ENCODE peak calls at places on chromosome 10, in nine cellular contexts. N, B, M, Z, W, X, P, J and H are unnamed samples. For H3K27me3, the result is how much of the 10 kb centered on the place peaks cover.

GRCh38 chr10:76885815-76886214 is 751.8 kb downstream of the KCNMA1 start:
- DNase-seq in N (no peak), B (no peak), M (no peak), Z (no peak), W (no peak), X (no peak), P (no peak), J (no peak), H (no peak)

GRCh38 chr10:133523631-133524203 is 3.4 kb upstream of the CYP2E1 start:
- DNase-seq in N (no peak), B (no peak), M (peak), Z (no peak), W (no peak), X (no peak), P (no peak), J (no peak), H (no peak)

GRCh38 chr10:24463683-24464426 is 254.9 kb downstream of the KIAA1217 start:
- DNase-seq in N (no peak), B (peak), M (peak), Z (no peak), W (no peak), X (no peak), P (no peak), J (peak), H (no peak)

GRCh38 chr10:88409824-88410223 is 173.3 kb downstream of the RNLS start:
- DNase-seq in N (no peak), B (no peak), M (no peak), Z (no peak), W (no peak), X (no peak), P (no peak), J (no peak), H (no peak)

GRCh38 chr10:121594623-121595320 is 3.5 kb downstream of the FGFR2 start:
- DNase-seq in N (no peak), B (no peak), M (no peak), Z (no peak), W (no peak), X (no peak), P (no peak), J (no peak), H (no peak)

GRCh38 chr10:120041807-120042545 is 149.4 kb downstream of the SEC23IP start:
- DNase-seq in N (peak), B (no peak), M (no peak), Z (no peak), W (no peak), X (no peak), P (no peak), J (no peak), H (no peak)

GRCh38 chr10:124621637-124622036 is 122.5 kb downstream of the FAM53B start:
- DNase-seq in N (no peak), B (no peak), M (no peak), Z (no peak), W (no peak), X (no peak), P (no peak), J (no peak), H (peak)

GRCh38 chr10:81018898-81019890 is 481.5 kb downstream of the SH2D4B start:
- DNase-seq in N (no peak), B (no peak), M (no peak), Z (no peak), W (no peak), X (no peak), P (peak), J (no peak), H (no peak)

GRCh38 chr10:34236927-34237326 is 578.2 kb downstream of the PARD3 start:
- DNase-seq in N (no peak), B (peak), M (no peak), Z (no peak), W (no peak), X (no peak), P (no peak), J (no peak), H (no peak)

GRCh38 chr10:77637474-77637985 is at the start of gene KCNMA1:
- DNase-seq in N (peak), B (no peak), M (no peak), Z (no peak), W (no peak), X (no peak), P (peak), J (peak), H (no peak)

GRCh38 chr10:4532467-4532866 is 293.5 kb upstream of the AKR1E2 start:
- DNase-seq in N (no peak), B (no peak), M (no peak), Z (no peak), W (no peak), X (no peak), P (no peak), J (no peak), H (no peak)

GRCh38 chr10:125828311-125828710 is 5.0 kb downstream of the BCCIP start:
- DNase-seq in N (no peak), B (no peak), M (no peak), Z (no peak), W (no peak), X (no peak), P (no peak), J (no peak), H (no peak)

GRCh38 chr10:26430641-26431163 is 7.4 kb upstream of the APBB1IP start:
- DNase-seq in N (no peak), B (no peak), M (no peak), Z (no peak), W (no peak), X (no peak), P (no peak), J (no peak), H (no peak)

GRCh38 chr10:124313374-124313773 is 105.3 kb downstream of the OAT start:
- DNase-seq in N (no peak), B (no peak), M (no peak), Z (no peak), W (peak), X (no peak), P (no peak), J (no peak), H (no peak)

GRCh38 chr10:82814635-82815034 is 939.6 kb downstream of the NRG3 start:
- DNase-seq in N (no peak), B (no peak), M (no peak), Z (no peak), W (no peak), X (no peak), P (no peak), J (no peak), H (no peak)

GRCh38 chr10:97701438-97702064 is 12.0 kb upstream of the MARVELD1 start:
- DNase-seq in N (no peak), B (peak), M (no peak), Z (no peak), W (no peak), X (no peak), P (peak), J (no peak), H (no peak)

GRCh38 chr10:80170641-80171040 is 34.7 kb downstream of the ANXA11 start:
- DNase-seq in N (no peak), B (no peak), M (no peak), Z (no peak), W (no peak), X (no peak), P (no peak), J (no peak), H (no peak)

GRCh38 chr10:132310701-132311337 is 3.1 kb upstream of the STK32C start:
- DNase-seq in N (no peak), B (no peak), M (no peak), Z (no peak), W (no peak), X (no peak), P (no peak), J (no peak), H (no peak)

GRCh38 chr10:92222603-92223275 is 68.1 kb downstream of the CPEB3 start:
- DNase-seq in N (no peak), B (no peak), M (peak), Z (no peak), W (no peak), X (no peak), P (no peak), J (no peak), H (no peak)

GRCh38 chr10:33365871-33366411 is 31.5 kb upstream of the NRP1 start:
- DNase-seq in N (no peak), B (peak), M (peak), Z (no peak), W (no peak), X (no peak), P (no peak), J (no peak), H (no peak)

GRCh38 chr10:54550016-54550415 is 251.0 kb downstream of the PCDH15 start:
- DNase-seq in N (no peak), B (no peak), M (no peak), Z (no peak), W (no peak), X (no peak), P (no peak), J (no peak), H (no peak)

GRCh38 chr10:1243486-1244182 is 187.4 kb downstream of the WDR37 start:
- DNase-seq in N (peak), B (no peak), M (no peak), Z (no peak), W (no peak), X (no peak), P (peak), J (no peak), H (no peak)

GRCh38 chr10:124341768-124342135 is 77.0 kb downstream of the OAT start:
- DNase-seq in N (no peak), B (no peak), M (no peak), Z (no peak), W (no peak), X (no peak), P (no peak), J (no peak), H (no peak)

GRCh38 chr10:49242604-49243003 is 54.4 kb upstream of the TMEM273 start:
- DNase-seq in N (no peak), B (no peak), M (no peak), Z (no peak), W (no peak), X (no peak), P (no peak), J (no peak), H (no peak)

DNA sequence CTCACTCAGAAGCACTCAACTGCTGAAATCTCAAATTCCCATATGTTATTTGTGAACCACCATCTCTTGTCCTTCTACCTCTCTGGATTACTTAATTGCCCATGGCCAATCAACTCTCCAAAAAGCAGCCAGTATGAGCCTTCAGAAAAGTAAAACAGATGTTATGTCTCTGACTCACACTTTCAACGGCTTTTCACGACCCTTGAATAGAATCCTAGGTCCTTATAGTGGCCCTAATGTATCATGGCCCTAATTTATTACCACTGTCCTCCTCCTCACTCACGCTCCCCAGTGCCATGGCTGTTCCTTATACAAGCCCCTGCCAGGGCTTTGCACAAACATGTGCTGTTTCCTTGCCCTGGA is 20.0 kb downstream of the ZNF438 start:
- DNase-seq in N (no peak), B (no peak), M (no peak), Z (no peak), W (no peak), X (no peak), P (no peak), J (no peak), H (no peak)
- H3K27me3 ChIP-seq in N (under half), B (under half), M (under half), Z (under half), W (under half), X (under half), P (under half), J (under half), H (under half)

GRCh38 chr10:44378626-44379025 is 6.3 kb downstream of the CXCL12 start:
- DNase-seq in N (no peak), B (no peak), M (no peak), Z (no peak), W (no peak), X (no peak), P (no peak), J (no peak), H (peak)
- H3K27ac ChIP-seq in N (no peak), B (no peak), M (no peak), Z (no peak), W (no peak), X (no peak), P (no peak), J (no peak), H (no peak)

DNA sequence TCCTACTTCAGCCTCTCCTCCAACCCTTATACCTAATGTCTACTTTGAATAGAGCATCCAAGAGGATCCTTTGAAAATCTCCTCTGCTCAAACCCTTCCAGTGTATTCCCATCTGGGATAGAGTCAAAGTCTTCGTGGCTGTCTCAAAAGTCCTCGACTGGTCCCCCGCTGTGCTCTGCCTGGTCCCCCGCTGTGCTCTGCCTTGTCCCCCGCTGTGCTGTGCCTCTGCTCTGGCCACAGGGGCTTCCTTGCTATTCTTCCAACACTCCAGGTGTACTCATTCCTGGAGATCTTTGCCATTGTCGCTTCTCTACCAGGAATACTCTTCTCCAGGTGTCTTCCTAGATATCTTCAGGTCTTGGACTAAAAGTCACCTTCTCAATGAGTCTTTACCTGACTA is 36.1 kb upstream of the COMMD3 start:
- DNase-seq in N (no peak), B (no peak), M (no peak), Z (no peak), W (no peak), X (no peak), P (no peak), J (no peak), H (no peak)
- H3K4me3 ChIP-seq in N (no peak), B (no peak), M (no peak), Z (no peak), W (no peak), X (no peak), P (no peak), J (no peak), H (no peak)

DNA sequence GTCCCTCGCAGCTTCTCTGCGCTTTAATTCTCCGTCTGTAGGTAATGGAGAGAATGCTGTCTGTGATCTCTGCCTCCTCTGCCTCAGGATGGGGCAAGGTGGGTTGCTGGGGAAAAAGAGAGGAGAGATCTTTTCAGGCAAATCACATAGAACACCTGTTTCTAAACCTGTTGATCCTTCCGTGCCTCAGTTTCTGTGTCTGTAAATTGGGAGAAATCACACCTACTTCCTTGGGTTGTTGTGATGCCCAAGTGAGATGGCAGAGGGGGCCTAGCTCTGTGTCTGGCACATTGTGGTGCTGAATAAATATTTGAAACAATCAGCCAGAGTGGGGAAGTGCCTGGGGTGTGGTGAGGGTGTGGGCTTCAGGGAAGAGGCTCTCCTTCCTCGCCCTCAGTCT is 28.8 kb downstream of the KAZALD1 start:
- DNase-seq in N (no peak), B (no peak), M (no peak), Z (no peak), W (no peak), X (no peak), P (no peak), J (no peak), H (no peak)
- H3K27me3 ChIP-seq in N (half or more), B (half or more), M (under half), Z (under half), W (half or more), X (under half), P (under half), J (under half), H (half or more)

GRCh38 chr10:14560274-14560673 is 214.4 kb downstream of the FAM107B start:
- DNase-seq in N (peak), B (no peak), M (peak), Z (no peak), W (no peak), X (no peak), P (no peak), J (no peak), H (no peak)

GRCh38 chr10:14557573-14557972 is 217.1 kb downstream of the FAM107B start:
- DNase-seq in N (no peak), B (no peak), M (no peak), Z (no peak), W (no peak), X (no peak), P (no peak), J (no peak), H (no peak)

GRCh38 chr10:14555806-14556205 is 218.9 kb downstream of the FAM107B start:
- DNase-seq in N (no peak), B (no peak), M (no peak), Z (no peak), W (no peak), X (no peak), P (no peak), J (no peak), H (no peak)

GRCh38 chr10:14556285-14556956 is 218.3 kb downstream of the FAM107B start:
- DNase-seq in N (no peak), B (no peak), M (no peak), Z (no peak), W (no peak), X (no peak), P (no peak), J (no peak), H (no peak)

DNA sequence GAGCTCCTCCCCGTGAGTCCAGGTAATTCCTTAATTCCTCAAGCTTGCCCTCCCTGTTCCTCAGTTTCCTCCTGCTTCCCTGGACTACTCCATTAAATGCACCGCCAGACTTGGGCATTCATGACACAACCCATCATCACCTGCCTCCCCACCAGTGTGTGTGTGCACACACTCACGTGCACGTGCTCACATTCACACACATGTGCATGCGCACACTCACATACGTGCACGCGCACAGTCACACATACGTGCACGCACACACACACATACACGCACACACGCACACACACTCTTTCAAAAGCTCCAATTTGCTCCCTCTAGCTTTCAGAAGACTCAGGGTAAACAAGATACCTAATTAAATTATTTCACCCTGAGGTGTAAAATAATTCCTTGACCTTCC is 216.7 kb downstream of the FAM107B start:
- DNase-seq in N (no peak), B (no peak), M (no peak), Z (no peak), W (no peak), X (no peak), P (no peak), J (no peak), H (no peak)
- H3K27ac ChIP-seq in N (no peak), B (no peak), M (no peak), Z (no peak), W (no peak), X (no peak), P (no peak), J (no peak), H (peak)

DNA sequence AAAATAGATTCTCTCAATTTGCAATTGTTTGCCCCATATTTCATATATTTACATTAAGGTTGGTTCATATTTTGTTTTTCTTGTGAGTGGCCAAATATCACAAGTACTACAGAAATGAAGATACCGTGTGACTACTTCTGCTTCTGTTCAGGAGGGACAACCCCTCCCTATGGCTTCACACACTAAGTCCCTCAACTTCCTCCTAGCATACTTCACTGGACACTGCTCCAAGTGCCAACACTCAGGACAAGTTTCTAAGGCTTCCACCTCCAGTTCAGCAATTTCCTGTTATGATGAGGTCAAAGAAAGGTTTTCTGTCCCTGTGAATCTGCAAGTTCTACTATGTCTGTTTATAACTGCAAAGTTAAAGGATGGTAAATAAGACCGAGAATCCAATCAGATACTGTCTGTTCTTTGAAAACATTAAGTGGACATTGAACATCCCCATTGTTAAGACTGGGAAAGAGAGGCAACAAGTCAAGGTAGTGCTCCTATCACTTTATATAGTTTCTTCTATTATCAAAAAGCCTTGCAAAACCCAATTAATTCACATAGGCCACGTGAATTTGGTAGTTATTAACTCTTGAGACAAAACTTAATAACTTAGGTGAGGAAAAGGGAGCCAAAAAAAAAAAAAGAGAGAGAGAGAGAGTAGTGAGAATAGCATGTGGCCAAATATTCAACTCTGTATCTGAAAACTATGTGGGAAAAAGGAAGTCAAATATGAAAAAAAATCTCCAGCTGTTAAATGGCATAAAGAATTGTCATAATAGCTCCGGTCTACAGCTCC is 81.3 kb upstream of the DKK1 start:
- DNase-seq in N (no peak), B (no peak), M (no peak), Z (no peak), W (no peak), X (no peak), P (peak), J (no peak), H (no peak)
- H3K4me3 ChIP-seq in N (peak), B (peak), M (peak), Z (no peak), W (no peak), X (peak), P (peak), J (peak), H (no peak)

GRCh38 chr10:111338035-111338434 is 261.2 kb downstream of the ADRA2A start:
- DNase-seq in N (no peak), B (no peak), M (no peak), Z (no peak), W (no peak), X (no peak), P (no peak), J (no peak), H (no peak)
- H3K27me3 ChIP-seq in N (under half), B (under half), M (under half), Z (under half), W (under half), X (under half), P (under half), J (under half), H (under half)

DNA sequence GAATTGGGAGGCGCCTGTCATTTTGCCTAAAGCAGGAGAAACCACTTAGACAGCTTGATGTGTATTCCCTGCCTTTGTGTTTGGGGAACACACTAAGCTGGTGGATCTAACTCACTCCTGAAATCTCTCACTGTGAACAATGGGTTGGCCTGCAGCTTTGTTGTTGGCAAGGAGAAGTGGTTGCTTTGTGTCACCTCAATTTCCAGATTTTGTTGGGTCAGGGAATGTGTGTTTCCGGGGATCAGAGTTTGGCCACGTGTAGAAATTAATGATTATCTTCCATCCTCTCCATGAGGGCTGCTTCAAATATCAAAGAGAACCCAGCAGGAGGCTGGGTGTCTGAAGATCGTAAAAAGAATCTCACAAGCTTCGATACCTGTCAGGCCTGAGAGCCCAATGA is 27.8 kb downstream of the A1CF start:
- DNase-seq in N (no peak), B (no peak), M (no peak), Z (no peak), W (no peak), X (no peak), P (no peak), J (no peak), H (no peak)
- H3K27ac ChIP-seq in N (no peak), B (no peak), M (no peak), Z (no peak), W (no peak), X (no peak), P (no peak), J (no peak), H (no peak)